ENCODE peak calls at places on chromosomes 6 and 20, in ten cellular contexts. F is globus pallidus; M is NCI-H1105; E is DMS 273 treated with DMSO at 0.1 percent for 48 hours; R is BJ; G is stimulated activated CD4-positive, alpha-beta T cell treated with anti-CD3 and anti-CD28 coated beads, Interleukin-2, amount 100 ng/mL, for 48 hours; L is RWPE1; B is left cardiac atrium; O is foreskin fibroblast; Y is T follicular helper cell. X is an unnamed sample.

GRCh38 chr6:150697515-150697914 is 97.8 kb downstream of the PLEKHG1 start:
- DNase-seq in F (no peak), M (no peak), E (no peak), R (no peak), G (no peak), L (no peak), B (peak), O (peak), Y (no peak), X (no peak)

GRCh38 chr20:31930758-31931157 is 21.1 kb downstream of the PDRG1 start:
- DNase-seq in F (no peak), M (no peak), E (no peak), R (no peak), G (no peak), L (no peak), B (no peak), O (no peak), Y (no peak), X (no peak)

GRCh38 chr6:119467478-119468081 is 118.0 kb upstream of the MAN1A1 start:
- DNase-seq in F (no peak), M (no peak), E (no peak), R (no peak), G (no peak), L (no peak), B (no peak), O (peak), Y (no peak), X (no peak)

GRCh38 chr6:82611751-82612150 is 248.1 kb downstream of the TPBG start:
- DNase-seq in F (no peak), M (no peak), E (no peak), R (no peak), G (no peak), L (no peak), B (no peak), O (no peak), Y (no peak), X (no peak)

GRCh38 chr20:21184810-21185209 is 58.9 kb downstream of the KIZ start:
- DNase-seq in F (no peak), M (no peak), E (no peak), R (no peak), G (no peak), L (no peak), B (no peak), O (peak), Y (no peak), X (no peak)

GRCh38 chr6:105485456-105485855 is 82.6 kb upstream of the PREP start:
- DNase-seq in F (no peak), M (no peak), E (no peak), R (no peak), G (no peak), L (no peak), B (no peak), O (no peak), Y (no peak), X (no peak)

GRCh38 chr6:72035483-72035882 is 149.1 kb downstream of the RIMS1 start:
- DNase-seq in F (no peak), M (no peak), E (no peak), R (no peak), G (no peak), L (no peak), B (no peak), O (no peak), Y (no peak), X (no peak)

GRCh38 chr6:168116446-168116974 is 37.5 kb upstream of the FRMD1 start:
- DNase-seq in F (no peak), M (no peak), E (no peak), R (no peak), G (no peak), L (no peak), B (no peak), O (no peak), Y (no peak), X (no peak)

GRCh38 chr20:59670786-59671492 is 66.6 kb downstream of the PHACTR3 start:
- DNase-seq in F (no peak), M (no peak), E (no peak), R (no peak), G (no peak), L (no peak), B (no peak), O (no peak), Y (no peak), X (no peak)

GRCh38 chr20:2767768-2768631 is 32.4 kb downstream of the CPXM1 start:
- DNase-seq in F (no peak), M (no peak), E (no peak), R (no peak), G (no peak), L (peak), B (peak), O (peak), Y (no peak), X (no peak)

GRCh38 chr6:134626589-134626988 is 308.7 kb upstream of the SGK1 start:
- DNase-seq in F (no peak), M (no peak), E (no peak), R (no peak), G (no peak), L (no peak), B (no peak), O (no peak), Y (no peak), X (no peak)

GRCh38 chr6:108650781-108651180 is 90.1 kb downstream of the FOXO3 start:
- DNase-seq in F (no peak), M (no peak), E (no peak), R (no peak), G (no peak), L (peak), B (no peak), O (peak), Y (no peak), X (no peak)

GRCh38 chr6:111978826-111979225 is 75.1 kb upstream of the CCN6 start:
- DNase-seq in F (no peak), M (no peak), E (no peak), R (no peak), G (no peak), L (no peak), B (no peak), O (peak), Y (no peak), X (no peak)

GRCh38 chr6:128538763-128539162 is 18.4 kb upstream of the PTPRK start:
- DNase-seq in F (no peak), M (no peak), E (no peak), R (peak), G (no peak), L (no peak), B (no peak), O (peak), Y (no peak), X (no peak)

GRCh38 chr20:21901470-21902275 is 196.2 kb downstream of the PAX1 start:
- DNase-seq in F (peak), M (peak), E (no peak), R (no peak), G (no peak), L (no peak), B (peak), O (no peak), Y (no peak), X (no peak)

GRCh38 chr20:9392892-9393857 is 121.2 kb upstream of the LAMP5 start:
- DNase-seq in F (peak), M (peak), E (peak), R (no peak), G (no peak), L (peak), B (peak), O (peak), Y (no peak), X (peak)

GRCh38 chr6:16836186-16836981 is 75.1 kb upstream of the ATXN1 start:
- DNase-seq in F (no peak), M (no peak), E (no peak), R (peak), G (no peak), L (no peak), B (no peak), O (peak), Y (no peak), X (no peak)

GRCh38 chr6:98118357-98119045 is 715.9 kb upstream of the POU3F2 start:
- DNase-seq in F (no peak), M (no peak), E (no peak), R (no peak), G (no peak), L (no peak), B (no peak), O (no peak), Y (no peak), X (no peak)

GRCh38 chr20:2086980-2087377 is 14.6 kb upstream of the STK35 start:
- DNase-seq in F (no peak), M (no peak), E (no peak), R (no peak), G (no peak), L (no peak), B (no peak), O (no peak), Y (no peak), X (no peak)

GRCh38 chr20:44805991-44806729 is 4.2 kb downstream of the RIMS4 start:
- DNase-seq in F (peak), M (no peak), E (peak), R (no peak), G (no peak), L (peak), B (peak), O (peak), Y (no peak), X (no peak)

GRCh38 chr6:89859744-89860143 is 30.1 kb downstream of the CASP8AP2 start:
- DNase-seq in F (no peak), M (no peak), E (no peak), R (no peak), G (no peak), L (no peak), B (no peak), O (no peak), Y (no peak), X (no peak)

GRCh38 chr6:118387921-118388701 is 160.0 kb upstream of the PLN start:
- DNase-seq in F (no peak), M (no peak), E (no peak), R (peak), G (no peak), L (peak), B (no peak), O (peak), Y (no peak), X (no peak)

GRCh38 chr6:22145823-22146379 is 150.9 kb downstream of the PRL start:
- DNase-seq in F (peak), M (no peak), E (peak), R (peak), G (no peak), L (no peak), B (no peak), O (peak), Y (no peak), X (peak)

GRCh38 chr6:20168668-20169633 is 43.3 kb downstream of the MBOAT1 start:
- DNase-seq in F (no peak), M (no peak), E (no peak), R (no peak), G (no peak), L (no peak), B (no peak), O (no peak), Y (no peak), X (no peak)

GRCh38 chr6:23174781-23175361 is 605.5 kb downstream of the HDGFL1 start:
- DNase-seq in F (no peak), M (no peak), E (peak), R (peak), G (no peak), L (peak), B (no peak), O (peak), Y (no peak), X (no peak)

GRCh38 chr6:143802833-143803565 is 40.1 kb upstream of the LTV1 start:
- DNase-seq in F (no peak), M (no peak), E (no peak), R (no peak), G (no peak), L (no peak), B (no peak), O (peak), Y (no peak), X (no peak)

GRCh38 chr6:32967151-32968091 is 973 bp upstream of the BRD2 start:
- DNase-seq in F (peak), M (peak), E (peak), R (no peak), G (no peak), L (no peak), B (no peak), O (peak), Y (no peak), X (no peak)

GRCh38 chr20:61271273-61272221 is 19.5 kb downstream of the CDH4 start:
- DNase-seq in F (peak), M (peak), E (no peak), R (no peak), G (no peak), L (no peak), B (no peak), O (peak), Y (no peak), X (no peak)

GRCh38 chr6:153965996-153966395 is 73.0 kb upstream of the OPRM1 start:
- DNase-seq in F (no peak), M (no peak), E (no peak), R (no peak), G (no peak), L (no peak), B (no peak), O (peak), Y (no peak), X (no peak)

GRCh38 chr6:56840467-56841371 is 114.2 kb upstream of the BEND6 start:
- DNase-seq in F (peak), M (peak), E (no peak), R (no peak), G (no peak), L (peak), B (no peak), O (peak), Y (no peak), X (no peak)

GRCh38 chr6:112235956-112236355 is 18.4 kb downstream of the LAMA4 start:
- DNase-seq in F (no peak), M (no peak), E (no peak), R (no peak), G (peak), L (no peak), B (no peak), O (peak), Y (no peak), X (no peak)

GRCh38 chr6:5282191-5282623 is 20.9 kb downstream of the FARS2 start:
- DNase-seq in F (no peak), M (no peak), E (no peak), R (no peak), G (no peak), L (no peak), B (no peak), O (no peak), Y (no peak), X (no peak)

GRCh38 chr20:60695223-60695622 is 556.8 kb upstream of the CDH4 start:
- DNase-seq in F (no peak), M (no peak), E (no peak), R (no peak), G (peak), L (peak), B (no peak), O (peak), Y (no peak), X (no peak)

GRCh38 chr20:51447097-51447764 is 95.3 kb downstream of the NFATC2 start:
- DNase-seq in F (no peak), M (no peak), E (no peak), R (peak), G (no peak), L (peak), B (peak), O (peak), Y (no peak), X (no peak)

GRCh38 chr6:64266351-64266821 is 630.8 kb downstream of the PHF3 start:
- DNase-seq in F (no peak), M (no peak), E (no peak), R (no peak), G (no peak), L (no peak), B (no peak), O (no peak), Y (no peak), X (no peak)

X was measured in mucosa of descending colon.